ENCODE peak calls at places on chromosome 13, in ten cellular contexts. S is psoas muscle, U is endothelial cell, H is cardiac muscle cell, V is neural crest cell, J is epithelial cell of esophagus, A is Caco-2, T is fibroblast of the aortic adventitia, E is heart left ventricle, Y is transverse colon. X is an unnamed sample.

GRCh38 chr13:45194081-45194939 is 6.5 kb downstream of the KCTD4 start:
- DNase-seq in S (no peak), U (peak), H (no peak), V (no peak), J (peak), A (no peak), T (peak), E (peak), Y (peak), X (peak)

GRCh38 chr13:26390203-26390602 is 136.3 kb downstream of the CDK8 start:
- DNase-seq in S (no peak), U (no peak), H (no peak), V (no peak), J (no peak), A (no peak), T (no peak), E (no peak), Y (no peak), X (no peak)

GRCh38 chr13:75581874-75582640 is 32.5 kb downstream of the UCHL3 start:
- DNase-seq in S (peak), U (no peak), H (no peak), V (no peak), J (no peak), A (no peak), T (no peak), E (no peak), Y (no peak), X (no peak)

GRCh38 chr13:41648314-41648935 is 191.1 kb downstream of the RGCC start:
- DNase-seq in S (no peak), U (no peak), H (no peak), V (no peak), J (peak), A (no peak), T (peak), E (no peak), Y (no peak), X (peak)

GRCh38 chr13:35343417-35343816 is 133.1 kb downstream of the MAB21L1 start:
- DNase-seq in S (no peak), U (no peak), H (no peak), V (peak), J (no peak), A (no peak), T (no peak), E (no peak), Y (no peak), X (no peak)

GRCh38 chr13:109821038-109821545 is 34.7 kb upstream of the IRS2 start:
- DNase-seq in S (no peak), U (no peak), H (no peak), V (no peak), J (no peak), A (no peak), T (no peak), E (no peak), Y (no peak), X (no peak)

GRCh38 chr13:85383291-85383690 is 415.9 kb downstream of the SLITRK6 start:
- DNase-seq in S (no peak), U (no peak), H (no peak), V (no peak), J (no peak), A (no peak), T (no peak), E (no peak), Y (no peak), X (no peak)

GRCh38 chr13:105278797-105279425 is 1256.6 kb downstream of the EFNB2 start:
- DNase-seq in S (no peak), U (peak), H (peak), V (no peak), J (peak), A (no peak), T (no peak), E (no peak), Y (no peak), X (no peak)

GRCh38 chr13:40758811-40759210 is 12.2 kb downstream of the MRPS31 start:
- DNase-seq in S (no peak), U (no peak), H (no peak), V (no peak), J (no peak), A (no peak), T (no peak), E (no peak), Y (no peak), X (no peak)

GRCh38 chr13:44934724-44935123 is 54.5 kb downstream of the NUFIP1 start:
- DNase-seq in S (no peak), U (no peak), H (no peak), V (no peak), J (peak), A (no peak), T (peak), E (no peak), Y (no peak), X (peak)

GRCh38 chr13:105159794-105160193 is 1375.7 kb downstream of the EFNB2 start:
- DNase-seq in S (no peak), U (no peak), H (no peak), V (no peak), J (no peak), A (no peak), T (no peak), E (no peak), Y (no peak), X (no peak)

DNA sequence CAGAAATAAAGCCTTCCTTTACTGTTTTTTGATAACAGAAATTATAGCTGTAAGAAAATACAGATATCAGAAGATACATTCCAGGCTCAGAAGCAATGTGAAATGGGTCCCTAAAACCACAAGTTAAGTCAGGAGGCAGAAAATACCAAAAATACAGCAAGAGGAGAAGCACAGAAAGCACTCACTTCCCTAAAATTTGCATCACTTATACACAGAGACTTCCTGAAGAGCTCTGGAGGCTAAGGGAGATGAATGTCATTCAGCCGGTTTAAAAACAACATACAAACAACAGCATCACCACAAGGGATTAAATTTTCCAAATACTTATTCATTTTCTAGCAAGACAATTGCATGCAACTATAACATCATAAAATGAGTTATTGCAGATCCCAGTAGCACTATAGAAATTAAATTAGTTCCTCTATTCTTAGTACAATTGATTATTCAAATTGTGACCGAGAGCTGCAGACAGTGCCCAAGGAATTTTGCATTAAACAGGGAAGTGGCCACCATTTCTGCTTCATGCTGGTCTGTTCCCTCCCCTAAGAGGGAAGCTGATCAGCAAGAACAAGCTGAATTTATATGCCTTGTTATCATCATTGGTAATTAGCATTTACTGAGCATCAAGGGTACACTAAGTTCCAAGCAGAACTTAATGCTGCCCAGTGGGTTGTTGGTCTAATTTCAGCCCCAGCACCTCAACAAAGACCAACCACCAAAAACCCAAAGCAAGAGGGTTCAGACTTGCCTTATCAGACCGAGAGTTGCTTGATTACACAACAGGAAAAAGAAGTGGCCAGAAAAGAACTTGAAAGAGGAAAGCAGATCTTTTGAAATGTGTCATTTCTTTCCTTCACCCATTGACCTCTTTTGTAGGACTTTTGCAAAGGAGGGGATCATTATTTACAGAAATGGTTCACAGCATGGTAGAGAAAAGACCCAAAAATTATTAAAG is 140.7 kb downstream of the KCTD12 start:
- DNase-seq in S (no peak), U (no peak), H (no peak), V (no peak), J (no peak), A (no peak), T (peak), E (no peak), Y (no peak), X (no peak)
- TF ChIP-seq CTCF in S (no peak), U (no peak), H (no peak), V (no peak), J (no peak), A (no peak), T (no peak), E (no peak), Y (no peak), X (no peak)

DNA sequence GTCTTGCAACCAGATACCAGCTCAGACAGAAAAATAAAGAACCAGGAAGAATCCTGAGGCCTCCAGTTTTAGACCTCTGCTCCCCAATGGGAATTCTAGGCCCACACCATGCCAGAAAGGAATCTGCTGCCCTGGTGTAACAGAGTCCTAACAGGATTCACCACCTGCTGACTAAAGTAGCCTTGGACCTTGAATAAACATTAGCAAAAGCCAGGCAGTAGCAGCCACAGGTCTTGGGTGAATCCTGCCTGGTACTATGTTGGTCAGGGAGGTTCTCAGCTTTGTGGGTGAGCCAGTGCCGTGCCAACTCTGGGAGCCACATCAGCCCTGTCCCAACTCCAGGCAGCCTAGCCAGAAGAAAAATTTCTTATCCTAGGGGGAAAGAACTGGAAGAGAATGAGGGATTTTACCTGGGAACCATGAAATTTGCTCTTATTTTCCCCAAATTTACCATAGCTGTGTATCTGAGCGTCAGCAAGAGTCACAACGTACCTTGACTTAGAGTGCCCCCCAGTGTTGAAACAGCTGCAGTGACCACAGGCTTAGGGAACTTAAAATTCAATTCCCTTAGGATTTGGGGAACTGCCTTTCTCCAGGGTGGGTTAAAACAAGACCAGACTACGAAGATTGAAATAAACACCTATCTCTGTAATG is 1895.6 kb upstream of the PRR20A start:
- DNase-seq in S (no peak), U (peak), H (peak), V (peak), J (peak), A (no peak), T (no peak), E (no peak), Y (no peak), X (peak)
- TF ChIP-seq CTCF in S (no peak), U (peak), H (no peak), V (peak), J (peak), A (peak), T (no peak), E (no peak), Y (peak), X (peak)

GRCh38 chr13:28822161-28822560 is 2.0 kb downstream of the MTUS2 start:
- DNase-seq in S (no peak), U (no peak), H (no peak), V (no peak), J (no peak), A (no peak), T (no peak), E (no peak), Y (no peak), X (no peak)

GRCh38 chr13:28819748-28820098 is 416 bp upstream of the MTUS2 start:
- DNase-seq in S (no peak), U (peak), H (peak), V (peak), J (peak), A (peak), T (peak), E (peak), Y (peak), X (no peak)

GRCh38 chr13:28820099-28821051 is at the start of gene MTUS2:
- DNase-seq in S (no peak), U (peak), H (peak), V (peak), J (peak), A (no peak), T (no peak), E (no peak), Y (no peak), X (no peak)

GRCh38 chr13:28819046-28819747 is 942 bp upstream of the MTUS2 start:
- DNase-seq in S (no peak), U (no peak), H (peak), V (peak), J (peak), A (no peak), T (peak), E (peak), Y (no peak), X (no peak)

DNA sequence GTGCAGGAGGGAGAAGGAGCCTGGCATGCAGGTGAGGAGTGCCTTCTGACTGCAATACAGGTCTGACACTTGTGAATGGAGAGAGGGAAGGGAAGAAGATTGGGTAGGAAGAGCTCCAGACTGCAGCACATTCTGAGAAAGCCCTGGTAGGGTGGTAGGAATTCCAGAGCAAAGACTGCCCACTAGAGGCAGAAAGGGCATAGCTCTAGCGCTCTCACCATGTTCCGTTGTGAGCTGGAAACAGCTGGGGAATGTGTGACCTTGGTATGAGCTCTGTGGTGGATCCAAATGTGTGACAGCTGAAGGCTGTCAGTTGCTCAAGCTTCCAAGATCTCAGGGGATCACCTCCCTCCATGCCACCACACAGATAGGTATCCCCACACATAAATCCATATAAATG is 2.9 kb upstream of the MTUS2 start:
- DNase-seq in S (no peak), U (peak), H (peak), V (no peak), J (no peak), A (no peak), T (no peak), E (no peak), Y (no peak), X (no peak)
- TF ChIP-seq CTCF in S (no peak), U (no peak), H (peak), V (peak), J (no peak), A (no peak), T (no peak), E (no peak), Y (no peak), X (peak)

GRCh38 chr13:97978661-97979450 is 25.4 kb downstream of the IPO5 start:
- DNase-seq in S (no peak), U (no peak), H (no peak), V (no peak), J (no peak), A (no peak), T (peak), E (no peak), Y (no peak), X (peak)
- TF ChIP-seq CTCF in S (no peak), U (no peak), H (no peak), V (no peak), J (no peak), A (no peak), T (no peak), E (no peak), Y (no peak), X (no peak)

DNA sequence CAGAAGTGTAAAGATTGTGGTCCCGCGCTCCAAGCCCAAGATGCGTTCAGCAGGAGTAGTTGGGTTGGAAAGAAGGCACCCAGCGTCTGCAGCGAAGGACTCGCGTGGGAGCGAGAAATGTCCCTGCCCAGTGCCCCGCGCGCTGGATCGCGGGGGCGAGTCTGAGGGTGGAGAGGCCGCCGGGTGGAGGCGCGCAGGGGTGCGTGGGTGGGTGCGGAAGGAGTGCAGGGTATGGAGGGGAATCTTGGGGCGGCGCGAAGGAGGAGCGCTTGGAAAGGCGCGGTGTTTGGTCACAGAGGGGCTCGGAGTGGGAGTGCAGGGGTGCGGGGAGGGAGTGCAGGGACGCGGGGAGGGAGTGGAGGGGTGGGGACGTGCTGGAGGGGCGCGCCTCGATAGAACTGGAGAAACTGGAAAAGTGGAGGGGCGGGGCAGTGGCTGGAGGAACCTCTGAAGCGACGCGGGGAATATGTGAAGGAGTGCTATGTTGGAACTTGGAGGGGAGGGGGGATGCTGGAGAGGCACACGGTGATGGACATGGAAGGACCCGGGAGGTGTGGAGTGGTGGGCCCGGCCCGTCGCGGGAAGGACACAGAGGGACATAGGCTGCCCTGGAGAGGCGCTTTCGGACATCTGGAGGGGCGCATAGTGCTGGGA is 21.1 kb upstream of the SGCG start:
- DNase-seq in S (no peak), U (peak), H (no peak), V (peak), J (peak), A (no peak), T (no peak), E (no peak), Y (no peak), X (no peak)
- TF ChIP-seq CTCF in S (no peak), U (no peak), H (no peak), V (peak), J (no peak), A (no peak), T (no peak), E (no peak), Y (no peak), X (no peak)

GRCh38 chr13:37769545-37769944 is 100.0 kb downstream of the TRPC4 start:
- DNase-seq in S (no peak), U (no peak), H (no peak), V (no peak), J (no peak), A (no peak), T (no peak), E (no peak), Y (no peak), X (no peak)

DNA sequence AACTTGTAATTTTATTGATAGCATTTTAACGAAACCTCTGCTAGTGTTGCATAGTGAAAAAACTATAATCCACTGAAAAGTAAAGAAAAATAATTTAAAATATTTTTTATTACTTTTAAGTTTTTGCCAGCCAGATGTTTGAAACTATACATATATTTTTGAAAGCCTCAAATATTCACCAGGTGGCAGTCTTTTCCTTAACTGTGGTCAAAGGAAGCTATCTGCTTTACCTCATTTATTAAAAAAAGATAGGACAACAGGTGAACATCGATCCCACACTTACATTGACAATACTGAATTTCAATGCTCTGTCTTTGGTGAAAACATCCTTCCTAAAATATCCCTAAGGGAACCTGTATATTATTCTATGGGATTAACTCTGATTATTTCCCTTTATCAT is 100.5 kb downstream of the TRPC4 start:
- DNase-seq in S (no peak), U (no peak), H (no peak), V (no peak), J (peak), A (no peak), T (no peak), E (no peak), Y (no peak), X (peak)
- TF ChIP-seq CTCF in S (no peak), U (no peak), H (peak), V (peak), J (peak), A (no peak), T (peak), E (no peak), Y (no peak), X (peak)

GRCh38 chr13:32456591-32456990 is 28.7 kb upstream of the N4BP2L1 start:
- DNase-seq in S (no peak), U (no peak), H (no peak), V (no peak), J (no peak), A (no peak), T (no peak), E (no peak), Y (no peak), X (no peak)
- TF ChIP-seq CTCF in S (no peak), U (no peak), H (no peak), V (no peak), J (no peak), A (no peak), T (no peak), E (no peak), Y (no peak), X (no peak)

DNA sequence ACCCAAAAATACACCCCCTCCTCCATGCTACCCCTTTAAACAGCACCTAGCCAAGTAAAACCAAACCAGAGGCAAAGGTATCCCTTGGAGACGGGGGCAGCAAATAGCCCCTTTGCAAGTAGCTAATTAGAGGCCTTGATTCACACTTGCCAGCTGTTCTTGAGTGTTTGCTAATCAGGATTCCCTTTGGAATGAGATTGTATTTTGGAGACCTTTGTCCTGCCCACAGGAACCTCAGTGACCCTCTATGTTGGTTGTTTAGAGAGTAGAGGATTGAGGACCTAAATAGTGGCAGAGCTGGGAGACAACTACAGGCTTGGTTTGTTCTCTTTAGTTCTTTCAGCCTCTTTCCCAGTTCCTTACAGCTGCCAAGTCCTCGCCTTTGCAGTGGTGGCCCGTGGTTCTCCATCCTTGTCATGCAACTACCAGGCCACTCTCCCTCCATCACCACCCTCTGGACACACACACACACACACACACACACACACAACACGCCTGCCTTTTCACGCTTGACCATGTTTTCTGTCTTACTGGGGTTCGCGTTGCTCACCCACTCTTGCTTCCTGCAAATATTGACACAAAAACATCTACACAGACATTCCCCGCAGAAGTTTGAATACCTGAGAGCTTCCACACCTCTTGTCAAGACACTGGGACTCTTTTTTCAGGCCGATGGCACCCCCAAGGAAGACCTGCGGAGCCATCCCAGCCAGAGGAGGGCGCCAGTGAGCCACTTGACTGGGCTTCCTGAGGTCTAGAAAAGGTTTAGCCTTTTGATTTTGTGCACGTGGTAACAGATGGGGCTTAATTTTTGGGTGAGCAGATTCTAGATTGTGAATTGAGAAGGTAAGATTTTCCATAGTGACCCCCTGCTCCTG is 80.0 kb upstream of the GPR183 start:
- DNase-seq in S (peak), U (peak), H (peak), V (peak), J (peak), A (peak), T (no peak), E (peak), Y (peak), X (peak)
- TF ChIP-seq CTCF in S (peak), U (peak), H (peak), V (peak), J (peak), A (peak), T (peak), E (peak), Y (peak), X (peak)

GRCh38 chr13:23567792-23568480 is 2.3 kb upstream of the TNFRSF19 start:
- DNase-seq in S (no peak), U (no peak), H (peak), V (peak), J (no peak), A (no peak), T (no peak), E (no peak), Y (no peak), X (peak)
- TF ChIP-seq CTCF in S (peak), U (no peak), H (no peak), V (peak), J (no peak), A (peak), T (no peak), E (no peak), Y (no peak), X (no peak)

X was measured in MCF 10A.